ENCODE peak calls at places on chromosomes 3 and 15, in seven cellular contexts. I, J, F, N, D, V and X are unnamed samples.

GRCh38 chr3:129718201-129718600 is 111.7 kb upstream of the PLXND1 start:
- DNase-seq in I (no peak), J (no peak), F (no peak), N (no peak), D (no peak), V (no peak), X (no peak)

GRCh38 chr3:52532517-52532837 is 1.2 kb downstream of the NT5DC2 start:
- DNase-seq in I (no peak), J (no peak), F (no peak), N (peak; percentile 78), D (peak; percentile 69), V (peak; percentile 70), X (no peak)

GRCh38 chr3:59432676-59433075 is 382.9 kb upstream of the CFAP20DC start:
- DNase-seq in I (no peak), J (no peak), F (no peak), N (no peak), D (no peak), V (no peak), X (no peak)

GRCh38 chr3:1616715-1617114 is 482.0 kb upstream of the CNTN4 start:
- DNase-seq in I (no peak), J (no peak), F (no peak), N (no peak), D (no peak), V (no peak), X (no peak)

GRCh38 chr3:133595341-133595740 is 21.9 kb downstream of the CDV3 start:
- DNase-seq in I (no peak), J (no peak), F (no peak), N (no peak), D (no peak), V (no peak), X (no peak)

GRCh38 chr3:42684632-42685362 is 540 bp upstream of the KLHL40 start:
- DNase-seq in I (no peak), J (no peak), F (no peak), N (no peak), D (no peak), V (no peak), X (no peak)

GRCh38 chr3:61936344-61936937 is 375.1 kb downstream of the PTPRG start:
- DNase-seq in I (no peak), J (peak; percentile 73), F (no peak), N (peak; percentile 18), D (peak; percentile 6), V (peak; percentile 35), X (no peak)

GRCh38 chr3:195583831-195584542 is at the start of gene APOD:
- DNase-seq in I (no peak), J (no peak), F (no peak), N (peak; percentile 58), D (no peak), V (no peak), X (peak; percentile 74)

GRCh38 chr3:129587061-129587460 is 19.4 kb downstream of the PLXND1 start:
- DNase-seq in I (no peak), J (no peak), F (no peak), N (no peak), D (no peak), V (no peak), X (no peak)

GRCh38 chr3:190424478-190425439 is 24.9 kb downstream of the TMEM207 start:
- DNase-seq in I (peak; percentile 20), J (peak; percentile 79), F (peak; percentile 78), N (peak; percentile 18), D (peak; percentile 77), V (peak; percentile 38), X (peak; percentile 86)

GRCh38 chr3:118782755-118783202 is 251.9 kb downstream of the IGSF11 start:
- DNase-seq in I (peak; percentile 90), J (no peak), F (peak; percentile 34), N (no peak), D (no peak), V (no peak), X (no peak)

GRCh38 chr3:25820372-25820771 is 30.5 kb downstream of the OXSM start:
- DNase-seq in I (no peak), J (no peak), F (no peak), N (no peak), D (no peak), V (no peak), X (peak; percentile 12)

GRCh38 chr15:40190591-40190990 is 29.7 kb downstream of the BUB1B start:
- DNase-seq in I (no peak), J (no peak), F (no peak), N (no peak), D (no peak), V (no peak), X (no peak)

GRCh38 chr15:60215225-60215963 is 182.4 kb downstream of the ANXA2 start:
- DNase-seq in I (no peak), J (no peak), F (no peak), N (no peak), D (no peak), V (no peak), X (no peak)

GRCh38 chr3:122415104-122415744 is 638 bp downstream of the WDR5B start:
- DNase-seq in I (peak; percentile 39), J (peak; percentile 50), F (peak; percentile 52), N (peak; percentile 67), D (peak; percentile 25), V (peak; percentile 27), X (peak; percentile 56)

GRCh38 chr15:74869726-74870407 is 3.3 kb downstream of the SCAMP2 start:
- DNase-seq in I (peak; percentile 97), J (no peak), F (no peak), N (no peak), D (no peak), V (peak; percentile 60), X (no peak)

GRCh38 chr3:52272831-52273230 is 5.6 kb downstream of the WDR82 start:
- DNase-seq in I (no peak), J (no peak), F (no peak), N (no peak), D (no peak), V (no peak), X (no peak)

GRCh38 chr3:8327739-8328138 is 173.9 kb upstream of the LMCD1 start:
- DNase-seq in I (no peak), J (no peak), F (no peak), N (no peak), D (no peak), V (no peak), X (no peak)

GRCh38 chr3:29255854-29256696 is 24.8 kb upstream of the RBMS3 start:
- DNase-seq in I (no peak), J (no peak), F (no peak), N (no peak), D (no peak), V (no peak), X (no peak)

GRCh38 chr3:43399034-43399433 is 112.7 kb downstream of the SNRK start:
- DNase-seq in I (no peak), J (no peak), F (no peak), N (no peak), D (no peak), V (no peak), X (no peak)

GRCh38 chr15:101093959-101094358 is 157.9 kb downstream of the CHSY1 start:
- DNase-seq in I (no peak), J (no peak), F (no peak), N (no peak), D (no peak), V (no peak), X (no peak)

GRCh38 chr15:64197425-64197824 is 34.6 kb upstream of the PPIB start:
- DNase-seq in I (no peak), J (no peak), F (no peak), N (no peak), D (no peak), V (peak; percentile 36), X (peak; percentile 7)

GRCh38 chr3:30355622-30356021 is 250.8 kb upstream of the TGFBR2 start:
- DNase-seq in I (no peak), J (no peak), F (no peak), N (no peak), D (no peak), V (no peak), X (no peak)

GRCh38 chr3:39467394-39468107 is at the start of gene MOBP:
- DNase-seq in I (no peak), J (no peak), F (no peak), N (no peak), D (no peak), V (no peak), X (no peak)

GRCh38 chr15:99424978-99425665 is 140.7 kb upstream of the MEF2A start:
- DNase-seq in I (no peak), J (no peak), F (no peak), N (no peak), D (peak; percentile 54), V (peak; percentile 64), X (no peak)

GRCh38 chr3:76497636-76498035 is 542.3 kb upstream of the ROBO2 start:
- DNase-seq in I (no peak), J (peak; percentile 54), F (no peak), N (no peak), D (peak; percentile 1), V (no peak), X (peak; percentile 55)
- TF ChIP-seq JUND in I (no peak), J (no peak), F (no peak), N (no peak), D (no peak), V (no peak), X (no peak)

GRCh38 chr15:28995721-28996120 is 109.9 kb downstream of the APBA2 start:
- DNase-seq in I (no peak), J (no peak), F (no peak), N (no peak), D (no peak), V (no peak), X (no peak)
- TF ChIP-seq JUND in I (no peak), J (no peak), F (no peak), N (no peak), D (no peak), V (no peak), X (no peak)

GRCh38 chr3:46965151-46965550 is 11.4 kb downstream of the CCDC12 start:
- DNase-seq in I (no peak), J (no peak), F (no peak), N (no peak), D (no peak), V (no peak), X (no peak)
- TF ChIP-seq JUND in I (no peak), J (no peak), F (no peak), N (no peak), D (no peak), V (no peak), X (no peak)

DNA sequence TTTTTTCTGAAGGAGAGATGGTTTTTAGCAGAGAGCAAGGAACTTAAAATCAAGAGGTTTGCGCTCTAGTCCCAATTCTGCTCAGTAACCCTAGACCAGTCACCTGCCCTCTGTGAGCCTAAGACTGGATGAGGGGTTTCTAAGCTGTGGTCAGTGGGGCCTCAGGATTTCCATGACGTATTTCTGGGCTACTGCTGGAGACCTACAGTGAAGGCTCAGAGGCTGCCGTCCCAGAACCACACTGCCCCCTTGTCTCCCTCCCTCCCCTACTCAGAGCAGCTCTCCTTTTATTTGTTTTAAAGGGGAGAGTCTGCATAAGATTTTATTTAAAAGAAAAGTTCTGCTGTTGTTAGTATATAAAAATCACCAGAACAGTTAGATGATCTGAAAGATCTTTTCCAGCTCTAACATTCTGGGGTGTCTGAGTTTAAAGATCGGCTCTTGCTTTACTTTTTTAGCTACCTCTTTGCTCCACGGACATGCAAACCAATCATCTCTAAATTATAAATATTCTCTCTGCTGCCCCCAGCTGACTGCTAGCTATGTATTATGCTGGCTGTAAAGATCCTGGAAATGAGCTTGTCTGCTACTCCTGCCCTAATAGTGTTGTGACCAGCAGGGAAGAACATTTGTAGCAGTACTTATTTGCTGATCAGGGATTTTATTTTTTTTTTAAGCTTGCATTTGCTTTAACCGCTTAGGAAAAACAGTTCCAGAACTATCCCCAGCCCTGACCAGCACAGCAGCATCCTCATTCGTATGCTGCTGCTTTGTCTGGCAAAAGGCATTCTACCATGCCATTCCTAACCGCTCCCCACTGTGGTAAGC is 28.6 kb upstream of the NDUFB4 start:
- DNase-seq in I (no peak), J (no peak), F (no peak), N (no peak), D (peak; percentile 11), V (peak; percentile 63), X (peak; percentile 64)
- TF ChIP-seq JUND in I (no peak), J (no peak), F (no peak), N (no peak), D (no peak), V (no peak), X (no peak)